ENCODE peak calls at places on chromosomes 6 and 20, in four cellular contexts. G is stimulated activated CD8-positive, alpha-beta memory T cell treated with anti-CD3 and anti-CD28 coated beads, Interleukin-7, amount 100 ng/mL, for 4 hours; V is brain microvascular endothelial cell; F is mucosa of gallbladder. C is an unnamed sample.
A peak's percentile ranks its signal among the peaks of the same experiment; 100 is the strongest.

GRCh38 chr6:121498481-121499276 is 63.2 kb downstream of the GJA1 start:
- DNase-seq in G (no peak), V (no peak), F (no peak), C (no peak)

GRCh38 chr6:130206474-130206873 is 16.3 kb downstream of the SAMD3 start:
- DNase-seq in G (no peak), V (no peak), F (no peak), C (no peak)

GRCh38 chr6:157656437-157657005 is 166.5 kb upstream of the SNX9 start:
- DNase-seq in G (no peak), V (peak; percentile 26), F (no peak), C (peak; percentile 57)

GRCh38 chr6:104050455-104050854 is 809.3 kb downstream of the HACE1 start:
- DNase-seq in G (no peak), V (no peak), F (no peak), C (no peak)

GRCh38 chr6:37507690-37508421 is 8.2 kb upstream of the CCDC167 start:
- DNase-seq in G (no peak), V (no peak), F (no peak), C (no peak)

GRCh38 chr6:20929283-20929682 is 395.0 kb downstream of the CDKAL1 start:
- DNase-seq in G (no peak), V (no peak), F (no peak), C (no peak)

GRCh38 chr6:37705239-37706051 is 7.8 kb upstream of the MDGA1 start:
- DNase-seq in G (peak; percentile 74), V (peak; percentile 78), F (peak; percentile 73), C (peak; percentile 86)

GRCh38 chr20:46558511-46558959 is 8.1 kb upstream of the OCSTAMP start:
- DNase-seq in G (no peak), V (peak; percentile 84), F (no peak), C (peak; percentile 94)

GRCh38 chr6:4637691-4638433 is 138.3 kb upstream of the CDYL start:
- DNase-seq in G (no peak), V (peak; percentile 80), F (no peak), C (peak; percentile 69)

GRCh38 chr6:132967871-132968270 is 153.5 kb downstream of the RPS12 start:
- DNase-seq in G (no peak), V (no peak), F (no peak), C (no peak)

GRCh38 chr6:111713811-111714210 is 108.1 kb upstream of the TRAF3IP2 start:
- DNase-seq in G (no peak), V (no peak), F (no peak), C (no peak)

GRCh38 chr6:12483712-12484111 is 193.6 kb downstream of the EDN1 start:
- DNase-seq in G (no peak), V (peak; percentile 88), F (no peak), C (peak; percentile 97)

GRCh38 chr6:112416885-112417284 is 69.8 kb downstream of the RFPL4B start:
- DNase-seq in G (no peak), V (no peak), F (no peak), C (no peak)

GRCh38 chr6:107491059-107491609 is 1.2 kb downstream of the SOBP start:
- DNase-seq in G (no peak), V (no peak), F (peak; percentile 55), C (peak; percentile 62)

GRCh38 chr20:33751775-33752174 is 20.0 kb downstream of the ZNF341 start:
- DNase-seq in G (no peak), V (no peak), F (no peak), C (no peak)

GRCh38 chr20:60057866-60058807 is 99.9 kb downstream of the CDH26 start:
- DNase-seq in G (peak; percentile 23), V (peak; percentile 67), F (no peak), C (peak; percentile 49)